ENCODE peak calls at places on chromosome 15, in seven cellular contexts. K, Q, Y, G, N, J and P are unnamed samples.

GRCh38 chr15:93024716-93025624 is 64.0 kb downstream of the RGMA start:
- DNase-seq in K (no peak), Q (no peak), Y (no peak), G (no peak), N (no peak), J (no peak), P (no peak)

GRCh38 chr15:35127717-35128116 is 42.6 kb upstream of the NANOGP8 start:
- DNase-seq in K (no peak), Q (no peak), Y (no peak), G (no peak), N (no peak), J (no peak), P (no peak)

GRCh38 chr15:49868348-49868747 is 247.5 kb downstream of the DTWD1 start:
- DNase-seq in K (no peak), Q (no peak), Y (no peak), G (peak; percentile 9), N (no peak), J (no peak), P (no peak)

GRCh38 chr15:58115692-58116091 is 22.5 kb upstream of the AQP9 start:
- DNase-seq in K (peak; percentile 56), Q (no peak), Y (no peak), G (peak; percentile 43), N (no peak), J (no peak), P (no peak)

GRCh38 chr15:84594617-84595290 is 6.1 kb upstream of the ZSCAN2 start:
- DNase-seq in K (no peak), Q (no peak), Y (no peak), G (no peak), N (no peak), J (no peak), P (no peak)

GRCh38 chr15:80403712-80404056 is 498 bp upstream of the ARNT2 start:
- DNase-seq in K (no peak), Q (no peak), Y (no peak), G (no peak), N (no peak), J (no peak), P (no peak)

GRCh38 chr15:100707229-100707628 is 104.8 kb downstream of the ASB7 start:
- DNase-seq in K (no peak), Q (no peak), Y (no peak), G (no peak), N (peak; percentile 38), J (no peak), P (no peak)

GRCh38 chr15:99328673-99329072 is 77.4 kb downstream of the LRRC28 start:
- DNase-seq in K (no peak), Q (no peak), Y (no peak), G (no peak), N (no peak), J (no peak), P (no peak)

GRCh38 chr15:26115229-26115943 is 252.3 kb upstream of the ATP10A start:
- DNase-seq in K (no peak), Q (no peak), Y (no peak), G (no peak), N (no peak), J (no peak), P (no peak)

GRCh38 chr15:67900621-67901147 is 60.8 kb upstream of the RNU6-1 start:
- DNase-seq in K (peak; percentile 14), Q (no peak), Y (no peak), G (no peak), N (no peak), J (no peak), P (no peak)

GRCh38 chr15:90086868-90087268 is 15.4 kb downstream of the IDH2 start:
- DNase-seq in K (peak; percentile 36), Q (peak; percentile 50), Y (peak; percentile 69), G (peak; percentile 68), N (no peak), J (no peak), P (no peak)

GRCh38 chr15:42727740-42728355 is 9.1 kb downstream of the CDAN1 start:
- DNase-seq in K (no peak), Q (no peak), Y (no peak), G (no peak), N (no peak), J (peak; percentile 35), P (no peak)

GRCh38 chr15:80317389-80318169 is 65.6 kb upstream of the CTXND1 start:
- DNase-seq in K (peak; percentile 95), Q (no peak), Y (no peak), G (peak; percentile 10), N (peak; percentile 83), J (no peak), P (peak; percentile 69)

GRCh38 chr15:92714071-92714456 is 58.5 kb upstream of the FAM174B start:
- DNase-seq in K (peak; percentile 61), Q (no peak), Y (no peak), G (peak; percentile 51), N (no peak), J (no peak), P (peak; percentile 20)

GRCh38 chr15:94403246-94403824 is 172.0 kb downstream of the MCTP2 start:
- DNase-seq in K (no peak), Q (no peak), Y (no peak), G (no peak), N (no peak), J (no peak), P (no peak)

GRCh38 chr15:68997050-68997449 is 17.4 kb upstream of the NOX5 start:
- DNase-seq in K (no peak), Q (no peak), Y (no peak), G (no peak), N (no peak), J (no peak), P (no peak)

GRCh38 chr15:74631408-74631807 is 15.8 kb downstream of the CLK3 start:
- DNase-seq in K (no peak), Q (no peak), Y (no peak), G (no peak), N (no peak), J (no peak), P (no peak)
- H3K36me3 ChIP-seq in K (peaks cover 15% of the 10 kb centered on the region), Q (peaks cover 6% of the 10 kb centered on the region), Y (peaks cover 93% of the 10 kb centered on the region), G (peaks cover 42% of the 10 kb centered on the region), N (peaks cover 70% of the 10 kb centered on the region), J (peaks cover 100% of the 10 kb centered on the region), P (peaks cover 72% of the 10 kb centered on the region)

DNA sequence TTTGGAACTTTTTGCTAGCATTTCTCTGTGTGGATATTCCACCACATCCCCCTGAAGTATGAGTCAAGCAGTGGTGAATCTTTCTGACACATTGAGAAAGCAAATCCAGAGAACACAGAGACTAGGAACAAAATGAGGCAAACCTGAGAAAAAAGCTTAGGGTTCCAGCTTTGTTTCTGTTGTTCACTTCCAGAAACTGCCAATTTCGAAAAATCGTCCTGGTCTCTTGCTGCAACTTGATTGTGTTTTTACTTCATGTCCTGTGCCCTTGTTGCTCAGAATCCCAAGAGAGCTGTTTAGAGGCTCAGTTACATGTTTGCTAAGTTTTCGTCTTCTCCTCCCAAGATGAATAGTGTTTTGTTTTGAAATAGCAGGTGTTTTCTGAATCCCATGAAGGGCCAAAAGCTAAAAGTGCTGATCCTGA is 13.7 kb downstream of the MAP2K1 start:
- DNase-seq in K (peak; percentile 39), Q (no peak), Y (no peak), G (peak; percentile 50), N (no peak), J (no peak), P (peak; percentile 36)
- H3K4me3 ChIP-seq in K (no peak overlapping the region), Q (no peak overlapping the region), Y (no peak overlapping the region), G (no peak overlapping the region), N (no peak overlapping the region), J (no peak overlapping the region), P (no peak overlapping the region)

GRCh38 chr15:59291214-59291551 is 81.5 kb downstream of the MYO1E start:
- DNase-seq in K (no peak), Q (no peak), Y (no peak), G (no peak), N (no peak), J (no peak), P (no peak)

GRCh38 chr15:59294574-59294960 is 78.1 kb downstream of the MYO1E start:
- DNase-seq in K (peak; percentile 62), Q (no peak), Y (no peak), G (peak; percentile 60), N (no peak), J (no peak), P (no peak)

GRCh38 chr15:59294961-59295741 is 77.5 kb downstream of the MYO1E start:
- DNase-seq in K (peak; percentile 79), Q (no peak), Y (no peak), G (peak; percentile 90), N (no peak), J (no peak), P (peak; percentile 88)

GRCh38 chr15:59290311-59291213 is 82.1 kb downstream of the MYO1E start:
- DNase-seq in K (no peak), Q (no peak), Y (peak; percentile 22), G (no peak), N (no peak), J (no peak), P (no peak)

DNA sequence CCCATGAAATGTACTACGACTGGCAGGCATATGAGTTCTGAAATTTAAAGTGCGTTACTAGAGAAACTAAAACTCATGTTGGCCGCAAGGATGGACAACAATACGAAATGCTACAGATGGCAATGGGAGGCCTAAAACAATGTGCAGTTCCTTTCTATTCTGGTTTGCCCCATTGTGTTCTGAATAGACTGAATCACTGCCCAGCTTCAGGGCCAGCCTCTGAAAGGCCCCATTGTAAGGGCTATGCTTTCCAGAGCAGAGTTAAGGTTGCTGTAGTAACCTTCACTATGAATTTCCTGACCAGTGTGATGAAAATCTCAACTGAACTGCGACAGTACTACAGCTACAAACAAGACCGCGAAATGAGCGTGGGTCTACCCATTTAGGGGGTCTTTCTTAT is 80.3 kb downstream of the MYO1E start:
- DNase-seq in K (peak; percentile 83), Q (no peak), Y (no peak), G (peak; percentile 42), N (no peak), J (no peak), P (no peak)
- H3K27ac ChIP-seq in K (peak overlapping the region; percentile 95), Q (no peak overlapping the region), Y (no peak overlapping the region), G (peak overlapping the region; percentile 20), N (peak overlapping the region; percentile 12), J (peak overlapping the region; percentile 26), P (peak overlapping the region; percentile 8)

GRCh38 chr15:40010681-40011080 is 28.3 kb downstream of the SRP14 start:
- DNase-seq in K (peak; percentile 78), Q (no peak), Y (no peak), G (no peak), N (no peak), J (no peak), P (peak; percentile 53)
- H3K36me3 ChIP-seq in K (peaks cover 50% of the 10 kb centered on the region), Q (no peaks in the 10 kb centered on the region), Y (no peaks in the 10 kb centered on the region), G (peaks cover 89% of the 10 kb centered on the region), N (peaks cover 79% of the 10 kb centered on the region), J (peaks cover 98% of the 10 kb centered on the region), P (peaks cover 86% of the 10 kb centered on the region)

DNA sequence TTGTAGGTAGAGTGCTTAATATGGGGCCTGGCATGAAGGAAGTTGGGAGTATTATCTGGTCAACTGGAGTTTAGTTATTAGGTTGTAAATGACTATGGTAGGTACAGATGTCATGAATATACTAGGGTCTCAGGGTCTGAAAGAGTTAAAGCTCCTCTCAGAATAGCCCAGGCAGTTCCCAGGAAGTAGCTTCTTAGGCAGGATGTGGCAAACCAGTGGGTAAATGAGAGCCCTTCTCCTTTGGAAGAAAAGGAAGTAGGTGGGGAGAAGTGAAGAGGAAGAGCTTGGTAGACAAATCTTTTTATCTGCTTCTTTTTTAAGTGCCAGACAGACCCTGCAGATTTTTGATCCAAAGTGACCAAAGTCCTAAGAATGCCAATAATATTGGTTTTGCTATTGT is 24.5 kb downstream of the MAP2K1 start:
- DNase-seq in K (no peak), Q (no peak), Y (peak; percentile 40), G (no peak), N (no peak), J (no peak), P (no peak)
- H3K4me3 ChIP-seq in K (no peak overlapping the region), Q (peak overlapping the region; percentile 50), Y (peak overlapping the region; percentile 3), G (no peak overlapping the region), N (no peak overlapping the region), J (no peak overlapping the region), P (no peak overlapping the region)